ENCODE peak calls at places on chromosome 10, in eight cellular contexts. One of them, this sample, is unnamed.

GRCh38 chr10:3502606-3503005 is 282.4 kb downstream of the KLF6 start:
- DNase-seq in pancreas: no peak
- DNase-seq in upper lobe of right lung: no peak
- DNase-seq in dorsolateral prefrontal cortex: no peak
- DNase-seq in colonic mucosa: no peak
- DNase-seq in H9: no peak
- DNase-seq in suprapubic skin: no peak
- DNase-seq in stomach: no peak
- DNase-seq in this sample: no peak

GRCh38 chr10:102546606-102547310 is 43.0 kb downstream of the SUFU start:
- DNase-seq in pancreas: no peak
- DNase-seq in upper lobe of right lung: peak; percentile 26
- DNase-seq in dorsolateral prefrontal cortex: no peak
- DNase-seq in colonic mucosa: no peak
- DNase-seq in H9: no peak
- DNase-seq in suprapubic skin: no peak
- DNase-seq in stomach: no peak
- DNase-seq in this sample: peak; percentile 52

GRCh38 chr10:30803901-30804322 is 174.4 kb upstream of the LYZL2 start:
- DNase-seq in pancreas: no peak
- DNase-seq in upper lobe of right lung: no peak
- DNase-seq in dorsolateral prefrontal cortex: no peak
- DNase-seq in colonic mucosa: no peak
- DNase-seq in H9: no peak
- DNase-seq in suprapubic skin: peak; percentile 83
- DNase-seq in stomach: no peak
- DNase-seq in this sample: peak; percentile 82

GRCh38 chr10:101052285-101052684 is 9.5 kb upstream of the KAZALD1 start:
- DNase-seq in pancreas: no peak
- DNase-seq in upper lobe of right lung: peak; percentile 27
- DNase-seq in dorsolateral prefrontal cortex: no peak
- DNase-seq in colonic mucosa: no peak
- DNase-seq in H9: no peak
- DNase-seq in suprapubic skin: no peak
- DNase-seq in stomach: no peak
- DNase-seq in this sample: no peak

GRCh38 chr10:5068274-5069017 is 25.8 kb upstream of the AKR1C3 start:
- DNase-seq in pancreas: no peak
- DNase-seq in upper lobe of right lung: no peak
- DNase-seq in dorsolateral prefrontal cortex: no peak
- DNase-seq in colonic mucosa: no peak
- DNase-seq in H9: no peak
- DNase-seq in suprapubic skin: no peak
- DNase-seq in stomach: no peak
- DNase-seq in this sample: no peak

GRCh38 chr10:123645016-123645415 is 21.1 kb upstream of the GPR26 start:
- DNase-seq in pancreas: no peak
- DNase-seq in upper lobe of right lung: no peak
- DNase-seq in dorsolateral prefrontal cortex: no peak
- DNase-seq in colonic mucosa: no peak
- DNase-seq in H9: no peak
- DNase-seq in suprapubic skin: peak; percentile 13
- DNase-seq in stomach: peak; percentile 1
- DNase-seq in this sample: peak; percentile 19

GRCh38 chr10:126593968-126594701 is 76.4 kb downstream of the C10orf90 start:
- DNase-seq in pancreas: no peak
- DNase-seq in upper lobe of right lung: no peak
- DNase-seq in dorsolateral prefrontal cortex: no peak
- DNase-seq in colonic mucosa: no peak
- DNase-seq in H9: no peak
- DNase-seq in suprapubic skin: no peak
- DNase-seq in stomach: no peak
- DNase-seq in this sample: no peak

GRCh38 chr10:120810298-120810697 is 40.9 kb upstream of the WDR11 start:
- DNase-seq in pancreas: no peak
- DNase-seq in upper lobe of right lung: no peak
- DNase-seq in dorsolateral prefrontal cortex: no peak
- DNase-seq in colonic mucosa: no peak
- DNase-seq in H9: no peak
- DNase-seq in suprapubic skin: no peak
- DNase-seq in stomach: no peak
- DNase-seq in this sample: no peak

GRCh38 chr10:6737080-6737641 is 157.1 kb upstream of the PRKCQ start:
- DNase-seq in pancreas: no peak
- DNase-seq in upper lobe of right lung: no peak
- DNase-seq in dorsolateral prefrontal cortex: no peak
- DNase-seq in colonic mucosa: no peak
- DNase-seq in H9: peak; percentile 68
- DNase-seq in suprapubic skin: no peak
- DNase-seq in stomach: no peak
- DNase-seq in this sample: no peak

GRCh38 chr10:110137142-110137545 is 70.3 kb upstream of the MXI1 start:
- DNase-seq in pancreas: no peak
- DNase-seq in upper lobe of right lung: no peak
- DNase-seq in dorsolateral prefrontal cortex: no peak
- DNase-seq in colonic mucosa: no peak
- DNase-seq in H9: no peak
- DNase-seq in suprapubic skin: no peak
- DNase-seq in stomach: no peak
- DNase-seq in this sample: no peak

GRCh38 chr10:77070317-77070716 is 567.3 kb downstream of the KCNMA1 start:
- DNase-seq in pancreas: no peak
- DNase-seq in upper lobe of right lung: no peak
- DNase-seq in dorsolateral prefrontal cortex: no peak
- DNase-seq in colonic mucosa: no peak
- DNase-seq in H9: no peak
- DNase-seq in suprapubic skin: no peak
- DNase-seq in stomach: no peak
- DNase-seq in this sample: no peak

GRCh38 chr10:113463777-113464176 is 89.1 kb upstream of the HABP2 start:
- DNase-seq in pancreas: no peak
- DNase-seq in upper lobe of right lung: no peak
- DNase-seq in dorsolateral prefrontal cortex: no peak
- DNase-seq in colonic mucosa: no peak
- DNase-seq in H9: no peak
- DNase-seq in suprapubic skin: no peak
- DNase-seq in stomach: no peak
- DNase-seq in this sample: no peak

GRCh38 chr10:61262486-61263261 is 190.5 kb downstream of the TMEM26 start:
- DNase-seq in pancreas: no peak
- DNase-seq in upper lobe of right lung: no peak
- DNase-seq in dorsolateral prefrontal cortex: no peak
- DNase-seq in colonic mucosa: no peak
- DNase-seq in H9: no peak
- DNase-seq in suprapubic skin: no peak
- DNase-seq in stomach: no peak
- DNase-seq in this sample: no peak

GRCh38 chr10:84329986-84330651 is 1.7 kb downstream of the CCSER2 start:
- DNase-seq in pancreas: no peak
- DNase-seq in upper lobe of right lung: no peak
- DNase-seq in dorsolateral prefrontal cortex: no peak
- DNase-seq in colonic mucosa: no peak
- DNase-seq in H9: no peak
- DNase-seq in suprapubic skin: no peak
- DNase-seq in stomach: no peak
- DNase-seq in this sample: no peak

GRCh38 chr10:62817120-62817762 is 1.1 kb upstream of the EGR2 start:
- DNase-seq in pancreas: peak; percentile 27
- DNase-seq in upper lobe of right lung: peak; percentile 86
- DNase-seq in dorsolateral prefrontal cortex: no peak
- DNase-seq in colonic mucosa: peak; percentile 56
- DNase-seq in H9: peak; percentile 41
- DNase-seq in suprapubic skin: no peak
- DNase-seq in stomach: no peak
- DNase-seq in this sample: peak; percentile 78

GRCh38 chr10:20890009-20890408 is 7.1 kb downstream of the NEBL start:
- DNase-seq in pancreas: no peak
- DNase-seq in upper lobe of right lung: no peak
- DNase-seq in dorsolateral prefrontal cortex: no peak
- DNase-seq in colonic mucosa: no peak
- DNase-seq in H9: no peak
- DNase-seq in suprapubic skin: no peak
- DNase-seq in stomach: no peak
- DNase-seq in this sample: no peak

GRCh38 chr10:16119445-16119844 is 259.1 kb upstream of the MINDY3 start:
- DNase-seq in pancreas: no peak
- DNase-seq in upper lobe of right lung: no peak
- DNase-seq in dorsolateral prefrontal cortex: no peak
- DNase-seq in colonic mucosa: no peak
- DNase-seq in H9: no peak
- DNase-seq in suprapubic skin: no peak
- DNase-seq in stomach: no peak
- DNase-seq in this sample: no peak

GRCh38 chr10:101777085-101777856 is 1.4 kb upstream of the FGF8 start:
- DNase-seq in pancreas: no peak
- DNase-seq in upper lobe of right lung: no peak
- DNase-seq in dorsolateral prefrontal cortex: no peak
- DNase-seq in colonic mucosa: no peak
- DNase-seq in H9: no peak
- DNase-seq in suprapubic skin: peak; percentile 44
- DNase-seq in stomach: peak; percentile 11
- DNase-seq in this sample: peak; percentile 63

GRCh38 chr10:90222372-90222771 is 521.0 kb downstream of the KIF20B start:
- DNase-seq in pancreas: no peak
- DNase-seq in upper lobe of right lung: no peak
- DNase-seq in dorsolateral prefrontal cortex: no peak
- DNase-seq in colonic mucosa: no peak
- DNase-seq in H9: no peak
- DNase-seq in suprapubic skin: no peak
- DNase-seq in stomach: no peak
- DNase-seq in this sample: no peak

GRCh38 chr10:90602815-90603600 is 254.8 kb downstream of the HTR7 start:
- DNase-seq in pancreas: no peak
- DNase-seq in upper lobe of right lung: no peak
- DNase-seq in dorsolateral prefrontal cortex: no peak
- DNase-seq in colonic mucosa: no peak
- DNase-seq in H9: no peak
- DNase-seq in suprapubic skin: no peak
- DNase-seq in stomach: no peak
- DNase-seq in this sample: no peak

GRCh38 chr10:132961864-132962622 is 19.7 kb upstream of the CFAP46 start:
- DNase-seq in pancreas: peak; percentile 60
- DNase-seq in upper lobe of right lung: peak; percentile 79
- DNase-seq in dorsolateral prefrontal cortex: peak; percentile 19
- DNase-seq in colonic mucosa: peak; percentile 88
- DNase-seq in H9: peak; percentile 92
- DNase-seq in suprapubic skin: no peak
- DNase-seq in stomach: peak; percentile 73
- DNase-seq in this sample: no peak
- H3K27ac ChIP-seq in pancreas: no peak overlapping the region
- H3K27ac ChIP-seq in upper lobe of right lung: peak overlapping the region; percentile 11
- H3K27ac ChIP-seq in dorsolateral prefrontal cortex: peak overlapping the region; percentile 16
- H3K27ac ChIP-seq in colonic mucosa: no peak overlapping the region
- H3K27ac ChIP-seq in H9: no peak overlapping the region
- H3K27ac ChIP-seq in suprapubic skin: no peak overlapping the region
- H3K27ac ChIP-seq in stomach: no peak overlapping the region
- H3K27ac ChIP-seq in this sample: no peak overlapping the region

GRCh38 chr10:129952771-129953489 is 11.1 kb downstream of the EBF3 start:
- DNase-seq in pancreas: no peak
- DNase-seq in upper lobe of right lung: no peak
- DNase-seq in dorsolateral prefrontal cortex: no peak
- DNase-seq in colonic mucosa: no peak
- DNase-seq in H9: no peak
- DNase-seq in suprapubic skin: peak; percentile 69
- DNase-seq in stomach: no peak
- DNase-seq in this sample: no peak
- H3K27ac ChIP-seq in pancreas: no peak overlapping the region
- H3K27ac ChIP-seq in upper lobe of right lung: no peak overlapping the region
- H3K27ac ChIP-seq in dorsolateral prefrontal cortex: no peak overlapping the region
- H3K27ac ChIP-seq in colonic mucosa: no peak overlapping the region
- H3K27ac ChIP-seq in H9: no peak overlapping the region
- H3K27ac ChIP-seq in suprapubic skin: peak overlapping the region; percentile 73
- H3K27ac ChIP-seq in stomach: no peak overlapping the region
- H3K27ac ChIP-seq in this sample: peak overlapping the region; percentile 76

DNA sequence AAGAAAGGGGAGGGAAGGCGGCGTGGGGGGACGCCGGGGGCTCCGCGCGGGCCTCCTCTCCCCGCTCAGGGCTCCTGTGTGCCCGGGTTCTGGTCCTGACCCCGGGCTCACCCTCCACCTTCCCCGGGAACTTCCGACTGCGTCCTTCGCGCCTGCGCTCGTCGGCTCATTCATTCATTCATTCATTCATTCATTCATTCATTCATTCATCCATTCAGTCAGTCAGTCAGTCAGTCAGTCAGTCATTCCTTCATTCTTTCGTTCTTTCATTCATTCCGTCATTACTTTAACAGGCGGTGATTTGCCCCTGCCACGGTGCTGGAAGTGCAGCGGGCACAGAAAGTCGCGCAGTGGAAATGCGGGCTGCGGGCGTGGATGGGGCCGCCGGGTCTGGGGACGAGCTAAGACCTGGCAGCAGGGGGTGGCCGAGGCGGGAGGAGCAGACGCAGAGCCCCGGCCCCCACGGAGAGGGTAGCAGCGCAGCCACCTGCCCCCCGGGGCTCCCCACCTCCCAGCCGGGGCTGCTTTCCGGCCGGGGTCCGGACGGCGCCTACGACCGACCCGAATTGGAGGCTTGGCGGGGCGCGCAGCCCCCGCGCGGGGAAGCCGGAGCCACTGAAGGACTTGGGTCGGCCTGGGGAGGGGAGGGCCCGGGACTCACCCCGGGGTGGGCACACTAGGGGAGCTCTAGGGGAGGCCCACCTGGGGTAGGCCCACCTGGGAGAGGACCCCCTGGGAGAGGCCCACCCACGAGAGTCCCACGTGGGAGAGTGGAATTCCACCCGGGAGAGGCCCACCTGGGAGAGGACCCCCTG is 577 bp upstream of the CFAP46 start:
- DNase-seq in pancreas: no peak
- DNase-seq in upper lobe of right lung: peak; percentile 63
- DNase-seq in dorsolateral prefrontal cortex: no peak
- DNase-seq in colonic mucosa: no peak
- DNase-seq in H9: no peak
- DNase-seq in suprapubic skin: no peak
- DNase-seq in stomach: no peak
- DNase-seq in this sample: no peak
- H3K27ac ChIP-seq in pancreas: no peak overlapping the region
- H3K27ac ChIP-seq in upper lobe of right lung: no peak overlapping the region
- H3K27ac ChIP-seq in dorsolateral prefrontal cortex: peak overlapping the region; percentile 6
- H3K27ac ChIP-seq in colonic mucosa: no peak overlapping the region
- H3K27ac ChIP-seq in H9: no peak overlapping the region
- H3K27ac ChIP-seq in suprapubic skin: no peak overlapping the region
- H3K27ac ChIP-seq in stomach: no peak overlapping the region
- H3K27ac ChIP-seq in this sample: no peak overlapping the region

DNA sequence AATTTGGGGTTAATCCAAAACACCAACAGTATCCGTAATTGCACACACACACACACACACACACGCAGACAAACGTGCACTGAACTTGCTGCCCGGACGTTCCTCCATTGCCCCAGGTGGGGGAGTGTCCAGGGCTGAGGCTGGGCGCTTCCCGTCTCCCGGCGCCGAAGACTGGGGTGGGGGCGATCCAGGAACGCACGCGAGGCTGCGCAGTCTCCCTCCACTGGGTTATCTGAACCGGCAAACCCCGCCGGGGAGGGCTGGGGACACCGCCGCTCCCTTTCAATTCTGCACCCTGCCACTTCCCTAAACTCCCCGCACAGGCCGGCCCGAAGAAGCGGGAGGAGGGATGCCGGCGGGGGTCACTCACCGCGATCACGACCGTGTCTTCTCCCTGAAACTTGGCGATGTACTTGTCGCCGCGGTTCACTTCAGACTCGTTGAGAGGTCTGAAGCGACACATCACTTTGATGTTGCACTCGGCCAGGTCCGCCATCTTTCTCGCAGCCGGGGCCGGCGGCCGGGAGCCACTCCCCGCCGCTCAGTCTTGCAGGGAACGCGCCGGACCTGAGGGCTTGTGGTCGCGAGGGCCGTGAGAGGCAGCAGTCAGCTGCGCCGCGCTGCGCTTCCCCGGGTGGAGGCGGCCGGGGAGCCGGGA is 618 bp downstream of the KIF5B start:
- DNase-seq in pancreas: peak; percentile 62
- DNase-seq in upper lobe of right lung: peak; percentile 88
- DNase-seq in dorsolateral prefrontal cortex: peak; percentile 51
- DNase-seq in colonic mucosa: peak; percentile 80
- DNase-seq in H9: peak; percentile 50
- DNase-seq in suprapubic skin: peak; percentile 86
- DNase-seq in stomach: peak; percentile 64
- DNase-seq in this sample: peak; percentile 81
- H3K27ac ChIP-seq in pancreas: peak overlapping the region; percentile 99
- H3K27ac ChIP-seq in upper lobe of right lung: peak overlapping the region; percentile 99
- H3K27ac ChIP-seq in dorsolateral prefrontal cortex: peak overlapping the region; percentile 99
- H3K27ac ChIP-seq in colonic mucosa: peak overlapping the region; percentile 99
- H3K27ac ChIP-seq in H9: no peak overlapping the region
- H3K27ac ChIP-seq in suprapubic skin: peak overlapping the region; percentile 98
- H3K27ac ChIP-seq in stomach: peak overlapping the region; percentile 100
- H3K27ac ChIP-seq in this sample: peak overlapping the region; percentile 97

This sample was measured in coronary artery.